ENCODE peak calls at places on chromosome X, in six cellular contexts. B, T, D, N, R and F are unnamed samples.

GRCh38 chrX:40394302-40394701 is 186.5 kb upstream of the ATP6AP2 start:
- DNase-seq in D (no peak), T (no peak), N (no peak), R (no peak), B (no peak), F (no peak)

GRCh38 chrX:10157545-10157944 is 770 bp downstream of the CLCN4 start:
- DNase-seq in R (no peak), T (no peak), N (no peak), D (no peak), B (no peak), F (no peak)

GRCh38 chrX:128616933-128617332 is 564.7 kb upstream of the ACTRT1 start:
- DNase-seq in D (no peak), B (no peak), N (no peak), R (no peak), T (no peak), F (no peak)

GRCh38 chrX:43552166-43552565 is 103.9 kb upstream of the MAOA start:
- DNase-seq in T (no peak), D (peak; percentile 25), B (no peak), R (no peak), N (no peak), F (no peak)

GRCh38 chrX:19683817-19684216 is 168.5 kb upstream of the MAP3K15 start:
- DNase-seq in N (no peak), R (no peak), T (no peak), B (no peak), D (no peak), F (no peak)

GRCh38 chrX:39990388-39990787 is 107.4 kb downstream of the BCOR start:
- DNase-seq in T (no peak), R (no peak), D (no peak), B (no peak), N (no peak), F (no peak)

GRCh38 chrX:153817291-153817690 is 13.1 kb downstream of the PDZD4 start:
- DNase-seq in D (no peak), T (no peak), N (no peak), R (no peak), B (no peak), F (no peak)

GRCh38 chrX:104136241-104137019 is 20.4 kb downstream of the SLC25A53 start:
- DNase-seq in B (peak; percentile 63), R (peak; percentile 51), D (peak; percentile 70), T (no peak), N (peak; percentile 35), F (peak; percentile 91)

GRCh38 chrX:63754141-63754859 is 30.7 kb downstream of the ARHGEF9 start:
- DNase-seq in B (no peak), D (no peak), R (no peak), T (no peak), N (no peak), F (no peak)

GRCh38 chrX:36867143-36867542 is 141.0 kb upstream of the FAM47C start:
- DNase-seq in N (no peak), T (no peak), B (no peak), D (peak; percentile 2), R (no peak), F (peak; percentile 16)

GRCh38 chrX:109890910-109891502 is 111.9 kb upstream of the TMEM164 start:
- DNase-seq in D (peak; percentile 43), R (peak; percentile 70), T (peak; percentile 60), N (no peak), B (peak; percentile 43), F (peak; percentile 87)

GRCh38 chrX:152061557-152061956 is 76.8 kb downstream of the MAGEA10 start:
- DNase-seq in D (no peak), N (no peak), B (no peak), T (no peak), R (no peak), F (no peak)

GRCh38 chrX:104370089-104370488 is 115.4 kb upstream of the ESX1 start:
- DNase-seq in R (peak; percentile 13), B (peak; percentile 26), T (no peak), D (peak; percentile 6), N (no peak), F (peak; percentile 56)

GRCh38 chrX:34656467-34656841 is 631 bp downstream of the TMEM47 start:
- DNase-seq in B (no peak), T (no peak), D (no peak), N (no peak), R (peak; percentile 11), F (no peak)

GRCh38 chrX:42459735-42460134 is 318.2 kb downstream of the PPP1R2C start:
- DNase-seq in N (no peak), T (no peak), D (peak; percentile 1), R (no peak), B (no peak), F (no peak)

GRCh38 chrX:42567268-42567667 is 210.7 kb downstream of the PPP1R2C start:
- DNase-seq in T (no peak), R (no peak), B (no peak), D (no peak), N (no peak), F (no peak)

GRCh38 chrX:30270639-30271038 is 23.7 kb downstream of the MAGEB1 start:
- DNase-seq in B (no peak), D (no peak), R (no peak), T (no peak), N (no peak), F (no peak)

GRCh38 chrX:109537324-109537665 is 651 bp downstream of the NXT2 start:
- DNase-seq in R (no peak), T (no peak), B (no peak), D (peak; percentile 61), N (no peak), F (peak; percentile 24)

GRCh38 chrX:153934473-153935325 is at the start of gene NAA10:
- DNase-seq in R (peak; percentile 62), D (peak; percentile 32), N (no peak), T (peak; percentile 63), B (no peak), F (peak; percentile 93)

GRCh38 chrX:38965883-38966282 is 164.6 kb downstream of the MID1IP1 start:
- DNase-seq in N (no peak), B (no peak), D (no peak), T (no peak), R (no peak), F (no peak)

GRCh38 chrX:24153175-24153795 is 3.8 kb downstream of the ZFX start:
- DNase-seq in D (no peak), R (peak; percentile 18), T (no peak), B (no peak), N (no peak), F (no peak)

GRCh38 chrX:40368611-40369061 is 212.1 kb upstream of the ATP6AP2 start:
- DNase-seq in D (no peak), B (no peak), T (no peak), N (no peak), R (no peak), F (peak; percentile 30)

GRCh38 chrX:70289168-70289792 is 447 bp downstream of the PDZD11 start:
- DNase-seq in T (no peak), B (no peak), R (no peak), D (no peak), N (no peak), F (no peak)

GRCh38 chrX:134172588-134173259 is 64.3 kb upstream of the CCDC160 start:
- DNase-seq in T (no peak), N (no peak), R (no peak), B (no peak), D (no peak), F (no peak)

GRCh38 chrX:11509786-11510185 is 155.9 kb downstream of the ARHGAP6 start:
- DNase-seq in D (no peak), B (no peak), R (no peak), T (no peak), N (no peak), F (no peak)

GRCh38 chrX:49177338-49177833 is 5.7 kb downstream of the PLP2 start:
- DNase-seq in B (no peak), R (no peak), D (no peak), T (no peak), N (no peak), F (no peak)
- TF ChIP-seq SP1 in B (no peak), R (no peak), D (no peak), T (no peak), N (no peak), F (no peak)

GRCh38 chrX:1946974-1947373 is 332.1 kb downstream of the ASMT start:
- DNase-seq in R (no peak), N (no peak), D (no peak), B (no peak), T (no peak), F (no peak)
- TF ChIP-seq SP1 in R (no peak), N (no peak), D (no peak), B (no peak), T (no peak), F (no peak)

GRCh38 chrX:112368371-112368770 is 285.8 kb upstream of the TRPC5 start:
- DNase-seq in N (no peak), D (no peak), R (peak; percentile 11), B (no peak), T (no peak), F (peak; percentile 40)

DNA sequence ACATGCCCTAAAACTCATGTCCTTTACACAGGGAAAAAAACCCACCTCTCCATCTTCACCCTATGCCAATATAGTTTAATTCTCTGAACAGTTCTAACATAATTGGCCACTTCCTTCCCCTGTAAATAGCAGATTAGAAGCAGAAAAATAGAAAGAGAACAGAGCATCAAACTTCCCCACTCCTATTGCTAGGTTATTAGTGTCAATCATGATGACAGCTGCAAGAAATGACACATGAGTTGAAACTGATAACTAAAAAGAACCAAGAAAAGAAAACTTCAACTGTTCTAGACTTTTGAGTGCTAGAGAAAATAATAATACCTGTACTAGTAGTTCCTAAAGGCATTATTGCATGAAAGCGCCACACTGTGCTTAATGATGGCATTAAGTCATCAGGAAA is 284.5 kb upstream of the TRPC5 start:
- DNase-seq in R (no peak), N (no peak), D (no peak), B (no peak), T (no peak), F (no peak)
- TF ChIP-seq SP1 in R (no peak), N (no peak), D (no peak), B (no peak), T (no peak), F (no peak)

GRCh38 chrX:135345328-135345645 is 36.0 kb downstream of the ETDC start:
- DNase-seq in N (no peak), D (no peak), B (no peak), T (no peak), R (no peak), F (peak; percentile 48)
- TF ChIP-seq SP1 in N (no peak), D (no peak), B (no peak), T (no peak), R (no peak), F (no peak)

DNA sequence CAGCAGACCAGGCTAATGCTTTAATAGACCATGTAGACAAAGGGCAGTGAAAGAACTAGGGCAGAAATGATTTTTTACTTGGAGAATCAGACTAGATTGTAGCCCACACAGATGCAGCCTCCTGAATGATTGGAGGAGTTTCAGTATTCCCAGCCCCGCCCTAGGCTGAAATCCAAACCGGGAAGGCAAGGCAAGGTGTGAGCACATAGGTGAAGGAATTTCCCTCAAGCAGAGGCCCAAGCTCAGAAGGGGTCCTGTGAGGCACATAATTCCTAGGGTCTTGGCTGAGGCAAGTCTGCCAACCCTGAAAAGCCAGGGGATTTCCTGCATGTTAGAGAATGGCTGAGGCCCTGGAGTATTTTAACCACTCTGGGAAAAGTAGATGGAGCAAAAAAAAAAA is 56.4 kb upstream of the PAK3 start:
- DNase-seq in N (no peak), T (no peak), R (peak; percentile 10), B (no peak), D (no peak), F (no peak)
- TF ChIP-seq SP1 in N (no peak), T (no peak), R (no peak), B (no peak), D (no peak), F (no peak)

GRCh38 chrX:68648960-68649359 is 1.5 kb downstream of the STARD8 start:
- DNase-seq in R (peak; percentile 30), T (no peak), D (no peak), B (no peak), N (no peak), F (no peak)
- TF ChIP-seq SP1 in R (no peak), T (peak; percentile 74), D (no peak), B (no peak), N (no peak), F (no peak)